ENCODE peak calls at places on chromosomes 3 and 15, in seven cellular contexts. R is foreskin fibroblast; D is fibroblast of lung; T is CD4-positive, alpha-beta T cell; F is AG10803; Y is Daoy; E is activated CD4-positive, alpha-beta T cell treated with anti-CD3 and anti-CD28 coated beads, Interleukin-2, amount 50 U/mL, for 4 hours. U is an unnamed sample.

GRCh38 chr15:31513178-31513577 is 186.5 kb downstream of the KLF13 start:
- DNase-seq in R (no peak), D (no peak), T (no peak), F (no peak), Y (no peak), E (no peak), U (no peak)

GRCh38 chr15:93189562-93189961 is 100.6 kb upstream of the RGMA start:
- DNase-seq in R (no peak), D (no peak), T (no peak), F (no peak), Y (no peak), E (no peak), U (peak; percentile 63)

GRCh38 chr3:180036678-180037455 is at the start of gene PEX5L:
- DNase-seq in R (peak; percentile 42), D (peak; percentile 24), T (no peak), F (peak; percentile 19), Y (peak; percentile 71), E (no peak), U (peak; percentile 90)

GRCh38 chr3:111315911-111316310 is 226.1 kb upstream of the CD96 start:
- DNase-seq in R (peak; percentile 84), D (peak; percentile 79), T (no peak), F (peak; percentile 71), Y (peak; percentile 29), E (no peak), U (no peak)

GRCh38 chr3:17830786-17831185 is 88.4 kb upstream of the TBC1D5 start:
- DNase-seq in R (peak; percentile 36), D (no peak), T (no peak), F (no peak), Y (no peak), E (no peak), U (no peak)

GRCh38 chr3:153357436-153357835 is 195.4 kb downstream of the RAP2B start:
- DNase-seq in R (no peak), D (no peak), T (no peak), F (no peak), Y (no peak), E (no peak), U (no peak)

GRCh38 chr15:25245801-25246622 is 192.8 kb downstream of the UBE3A start:
- DNase-seq in R (no peak), D (no peak), T (no peak), F (no peak), Y (no peak), E (no peak), U (no peak)

GRCh38 chr3:161914703-161915102 is 418.1 kb downstream of the OTOL1 start:
- DNase-seq in R (peak; percentile 78), D (peak; percentile 79), T (no peak), F (peak; percentile 70), Y (peak; percentile 49), E (no peak), U (peak; percentile 31)

GRCh38 chr15:95772982-95773381 is 557.5 kb upstream of the NR2F2 start:
- DNase-seq in R (no peak), D (no peak), T (no peak), F (no peak), Y (no peak), E (no peak), U (no peak)

GRCh38 chr15:38266247-38266996 is 13.8 kb downstream of the SPRED1 start:
- DNase-seq in R (peak; percentile 47), D (peak; percentile 62), T (no peak), F (peak; percentile 22), Y (no peak), E (no peak), U (no peak)

GRCh38 chr15:80474751-80475295 is 70.6 kb downstream of the ARNT2 start:
- DNase-seq in R (no peak), D (no peak), T (no peak), F (peak; percentile 38), Y (no peak), E (no peak), U (no peak)

GRCh38 chr3:159877924-159878323 is 110.7 kb upstream of the IL12A start:
- DNase-seq in R (no peak), D (no peak), T (no peak), F (no peak), Y (no peak), E (no peak), U (no peak)

GRCh38 chr15:68335251-68335650 is 57.7 kb downstream of the FEM1B start:
- DNase-seq in R (no peak), D (no peak), T (no peak), F (peak; percentile 75), Y (peak; percentile 80), E (no peak), U (no peak)

U was measured in ELF-1.